ENCODE peak calls at places on chromosomes 1 and 21, in five cellular contexts. One of them, this sample, is unnamed.

GRCh38 chr1:110150330-110151174 is at the start of gene SLC6A17:
- DNase-seq in NCI-H524: peak
- DNase-seq in type B pancreatic cell: no peak
- DNase-seq in A673: peak
- DNase-seq in stimulated activated CD4-positive, alpha-beta T cell treated with anti-CD3 and anti-CD28 coated beads, Interleukin-1b, Interleukin-23, amount 100 ng/mL, for 4 hours: no peak
- DNase-seq in this sample: peak

GRCh38 chr1:192580351-192580962 is 4.9 kb downstream of the RGS1 start:
- DNase-seq in A673: peak
- DNase-seq in stimulated activated CD4-positive, alpha-beta T cell treated with anti-CD3 and anti-CD28 coated beads, Interleukin-1b, Interleukin-23, amount 100 ng/mL, for 4 hours: no peak
- DNase-seq in type B pancreatic cell: no peak
- DNase-seq in NCI-H524: no peak
- DNase-seq in this sample: no peak

GRCh38 chr1:231192620-231193163 is 30.8 kb downstream of the TRIM67 start:
- DNase-seq in type B pancreatic cell: no peak
- DNase-seq in A673: no peak
- DNase-seq in stimulated activated CD4-positive, alpha-beta T cell treated with anti-CD3 and anti-CD28 coated beads, Interleukin-1b, Interleukin-23, amount 100 ng/mL, for 4 hours: no peak
- DNase-seq in NCI-H524: no peak
- DNase-seq in this sample: no peak

GRCh38 chr1:14602131-14602530 is 3.6 kb downstream of the KAZN start:
- DNase-seq in stimulated activated CD4-positive, alpha-beta T cell treated with anti-CD3 and anti-CD28 coated beads, Interleukin-1b, Interleukin-23, amount 100 ng/mL, for 4 hours: no peak
- DNase-seq in A673: peak
- DNase-seq in type B pancreatic cell: no peak
- DNase-seq in NCI-H524: peak
- DNase-seq in this sample: peak

GRCh38 chr1:226506921-226507320 is 41.6 kb upstream of the STUM start:
- DNase-seq in A673: no peak
- DNase-seq in type B pancreatic cell: peak
- DNase-seq in NCI-H524: no peak
- DNase-seq in stimulated activated CD4-positive, alpha-beta T cell treated with anti-CD3 and anti-CD28 coated beads, Interleukin-1b, Interleukin-23, amount 100 ng/mL, for 4 hours: no peak
- DNase-seq in this sample: no peak

GRCh38 chr1:192920412-192920811 is 111.6 kb downstream of the RGS2 start:
- DNase-seq in type B pancreatic cell: no peak
- DNase-seq in stimulated activated CD4-positive, alpha-beta T cell treated with anti-CD3 and anti-CD28 coated beads, Interleukin-1b, Interleukin-23, amount 100 ng/mL, for 4 hours: no peak
- DNase-seq in NCI-H524: no peak
- DNase-seq in A673: no peak
- DNase-seq in this sample: no peak

GRCh38 chr1:63255153-63255552 is 67.2 kb upstream of the FOXD3 start:
- DNase-seq in A673: no peak
- DNase-seq in stimulated activated CD4-positive, alpha-beta T cell treated with anti-CD3 and anti-CD28 coated beads, Interleukin-1b, Interleukin-23, amount 100 ng/mL, for 4 hours: no peak
- DNase-seq in NCI-H524: no peak
- DNase-seq in type B pancreatic cell: no peak
- DNase-seq in this sample: no peak

GRCh38 chr1:11790880-11791715 is 14.7 kb downstream of the MTHFR start:
- DNase-seq in A673: no peak
- DNase-seq in NCI-H524: no peak
- DNase-seq in stimulated activated CD4-positive, alpha-beta T cell treated with anti-CD3 and anti-CD28 coated beads, Interleukin-1b, Interleukin-23, amount 100 ng/mL, for 4 hours: no peak
- DNase-seq in type B pancreatic cell: no peak
- DNase-seq in this sample: no peak

GRCh38 chr1:3092530-3092929 is 23.5 kb downstream of the PRDM16 start:
- DNase-seq in type B pancreatic cell: no peak
- DNase-seq in stimulated activated CD4-positive, alpha-beta T cell treated with anti-CD3 and anti-CD28 coated beads, Interleukin-1b, Interleukin-23, amount 100 ng/mL, for 4 hours: no peak
- DNase-seq in A673: no peak
- DNase-seq in NCI-H524: no peak
- DNase-seq in this sample: no peak

GRCh38 chr1:236893626-236894545 is 98.8 kb downstream of the MTR start:
- DNase-seq in type B pancreatic cell: no peak
- DNase-seq in A673: no peak
- DNase-seq in stimulated activated CD4-positive, alpha-beta T cell treated with anti-CD3 and anti-CD28 coated beads, Interleukin-1b, Interleukin-23, amount 100 ng/mL, for 4 hours: no peak
- DNase-seq in NCI-H524: no peak
- DNase-seq in this sample: no peak

GRCh38 chr1:229842302-229843255 is 216.5 kb downstream of the URB2 start:
- DNase-seq in A673: no peak
- DNase-seq in type B pancreatic cell: no peak
- DNase-seq in stimulated activated CD4-positive, alpha-beta T cell treated with anti-CD3 and anti-CD28 coated beads, Interleukin-1b, Interleukin-23, amount 100 ng/mL, for 4 hours: no peak
- DNase-seq in NCI-H524: no peak
- DNase-seq in this sample: no peak

GRCh38 chr1:110639724-110640386 is 33.7 kb upstream of the KCNA2 start:
- DNase-seq in stimulated activated CD4-positive, alpha-beta T cell treated with anti-CD3 and anti-CD28 coated beads, Interleukin-1b, Interleukin-23, amount 100 ng/mL, for 4 hours: no peak
- DNase-seq in NCI-H524: no peak
- DNase-seq in A673: no peak
- DNase-seq in type B pancreatic cell: no peak
- DNase-seq in this sample: no peak

GRCh38 chr1:27522860-27523665 is 33.1 kb upstream of the WASF2 start:
- DNase-seq in type B pancreatic cell: no peak
- DNase-seq in A673: no peak
- DNase-seq in NCI-H524: peak
- DNase-seq in stimulated activated CD4-positive, alpha-beta T cell treated with anti-CD3 and anti-CD28 coated beads, Interleukin-1b, Interleukin-23, amount 100 ng/mL, for 4 hours: no peak
- DNase-seq in this sample: peak

GRCh38 chr1:5271264-5271663 is 616.9 kb downstream of the AJAP1 start:
- DNase-seq in type B pancreatic cell: no peak
- DNase-seq in stimulated activated CD4-positive, alpha-beta T cell treated with anti-CD3 and anti-CD28 coated beads, Interleukin-1b, Interleukin-23, amount 100 ng/mL, for 4 hours: no peak
- DNase-seq in NCI-H524: no peak
- DNase-seq in A673: no peak
- DNase-seq in this sample: no peak

GRCh38 chr1:244713329-244713728 is 60.4 kb downstream of the DESI2 start:
- DNase-seq in stimulated activated CD4-positive, alpha-beta T cell treated with anti-CD3 and anti-CD28 coated beads, Interleukin-1b, Interleukin-23, amount 100 ng/mL, for 4 hours: no peak
- DNase-seq in A673: no peak
- DNase-seq in type B pancreatic cell: no peak
- DNase-seq in NCI-H524: no peak
- DNase-seq in this sample: no peak

GRCh38 chr1:111463029-111463683 is 10.6 kb upstream of the C1orf162 start:
- DNase-seq in type B pancreatic cell: no peak
- DNase-seq in stimulated activated CD4-positive, alpha-beta T cell treated with anti-CD3 and anti-CD28 coated beads, Interleukin-1b, Interleukin-23, amount 100 ng/mL, for 4 hours: no peak
- DNase-seq in A673: peak
- DNase-seq in NCI-H524: peak
- DNase-seq in this sample: no peak

GRCh38 chr1:147824776-147825175 is 64.4 kb upstream of the GJA5 start:
- DNase-seq in stimulated activated CD4-positive, alpha-beta T cell treated with anti-CD3 and anti-CD28 coated beads, Interleukin-1b, Interleukin-23, amount 100 ng/mL, for 4 hours: no peak
- DNase-seq in type B pancreatic cell: no peak
- DNase-seq in NCI-H524: peak
- DNase-seq in A673: no peak
- DNase-seq in this sample: peak

GRCh38 chr1:118717893-118718292 is 270.2 kb downstream of the TBX15 start:
- DNase-seq in type B pancreatic cell: no peak
- DNase-seq in A673: no peak
- DNase-seq in NCI-H524: no peak
- DNase-seq in stimulated activated CD4-positive, alpha-beta T cell treated with anti-CD3 and anti-CD28 coated beads, Interleukin-1b, Interleukin-23, amount 100 ng/mL, for 4 hours: no peak
- DNase-seq in this sample: no peak

GRCh38 chr1:8586438-8586837 is 231.0 kb downstream of the RERE start:
- DNase-seq in stimulated activated CD4-positive, alpha-beta T cell treated with anti-CD3 and anti-CD28 coated beads, Interleukin-1b, Interleukin-23, amount 100 ng/mL, for 4 hours: no peak
- DNase-seq in NCI-H524: no peak
- DNase-seq in type B pancreatic cell: no peak
- DNase-seq in A673: no peak
- DNase-seq in this sample: no peak

GRCh38 chr1:48600182-48600581 is 128.2 kb upstream of the SPATA6 start:
- DNase-seq in type B pancreatic cell: no peak
- DNase-seq in NCI-H524: no peak
- DNase-seq in A673: no peak
- DNase-seq in stimulated activated CD4-positive, alpha-beta T cell treated with anti-CD3 and anti-CD28 coated beads, Interleukin-1b, Interleukin-23, amount 100 ng/mL, for 4 hours: no peak
- DNase-seq in this sample: no peak

GRCh38 chr1:145893306-145894055 is 7.8 kb upstream of the ANKRD35 start:
- DNase-seq in stimulated activated CD4-positive, alpha-beta T cell treated with anti-CD3 and anti-CD28 coated beads, Interleukin-1b, Interleukin-23, amount 100 ng/mL, for 4 hours: no peak
- DNase-seq in NCI-H524: no peak
- DNase-seq in A673: no peak
- DNase-seq in type B pancreatic cell: no peak
- DNase-seq in this sample: no peak

GRCh38 chr1:210143465-210144062 is 89.0 kb upstream of the SERTAD4 start:
- DNase-seq in stimulated activated CD4-positive, alpha-beta T cell treated with anti-CD3 and anti-CD28 coated beads, Interleukin-1b, Interleukin-23, amount 100 ng/mL, for 4 hours: peak
- DNase-seq in NCI-H524: peak
- DNase-seq in A673: peak
- DNase-seq in type B pancreatic cell: peak
- DNase-seq in this sample: peak

GRCh38 chr1:85801520-85801919 is 93.3 kb upstream of the ZNHIT6 start:
- DNase-seq in stimulated activated CD4-positive, alpha-beta T cell treated with anti-CD3 and anti-CD28 coated beads, Interleukin-1b, Interleukin-23, amount 100 ng/mL, for 4 hours: no peak
- DNase-seq in A673: no peak
- DNase-seq in NCI-H524: no peak
- DNase-seq in type B pancreatic cell: no peak
- DNase-seq in this sample: no peak

GRCh38 chr1:235843458-235843857 is 23.2 kb downstream of the LYST start:
- DNase-seq in stimulated activated CD4-positive, alpha-beta T cell treated with anti-CD3 and anti-CD28 coated beads, Interleukin-1b, Interleukin-23, amount 100 ng/mL, for 4 hours: no peak
- DNase-seq in type B pancreatic cell: no peak
- DNase-seq in NCI-H524: peak
- DNase-seq in A673: peak
- DNase-seq in this sample: peak

GRCh38 chr1:52976183-52977035 is 49.3 kb downstream of the SCP2 start:
- DNase-seq in stimulated activated CD4-positive, alpha-beta T cell treated with anti-CD3 and anti-CD28 coated beads, Interleukin-1b, Interleukin-23, amount 100 ng/mL, for 4 hours: no peak
- DNase-seq in NCI-H524: no peak
- DNase-seq in type B pancreatic cell: no peak
- DNase-seq in A673: peak
- DNase-seq in this sample: no peak

GRCh38 chr1:63264161-63264560 is 58.2 kb upstream of the FOXD3 start:
- DNase-seq in NCI-H524: no peak
- DNase-seq in type B pancreatic cell: no peak
- DNase-seq in A673: no peak
- DNase-seq in stimulated activated CD4-positive, alpha-beta T cell treated with anti-CD3 and anti-CD28 coated beads, Interleukin-1b, Interleukin-23, amount 100 ng/mL, for 4 hours: no peak
- DNase-seq in this sample: no peak

GRCh38 chr1:236284291-236284711 is 2.5 kb upstream of the ERO1B start:
- DNase-seq in NCI-H524: no peak
- DNase-seq in stimulated activated CD4-positive, alpha-beta T cell treated with anti-CD3 and anti-CD28 coated beads, Interleukin-1b, Interleukin-23, amount 100 ng/mL, for 4 hours: no peak
- DNase-seq in type B pancreatic cell: no peak
- DNase-seq in A673: no peak
- DNase-seq in this sample: no peak

GRCh38 chr1:18734001-18734400 is 103.4 kb downstream of the PAX7 start:
- DNase-seq in NCI-H524: no peak
- DNase-seq in A673: no peak
- DNase-seq in type B pancreatic cell: no peak
- DNase-seq in stimulated activated CD4-positive, alpha-beta T cell treated with anti-CD3 and anti-CD28 coated beads, Interleukin-1b, Interleukin-23, amount 100 ng/mL, for 4 hours: no peak
- DNase-seq in this sample: no peak

GRCh38 chr21:26099610-26100219 is 70.9 kb downstream of the APP start:
- DNase-seq in A673: peak
- DNase-seq in type B pancreatic cell: no peak
- DNase-seq in stimulated activated CD4-positive, alpha-beta T cell treated with anti-CD3 and anti-CD28 coated beads, Interleukin-1b, Interleukin-23, amount 100 ng/mL, for 4 hours: no peak
- DNase-seq in NCI-H524: no peak
- DNase-seq in this sample: no peak

GRCh38 chr21:38903578-38904193 is 98.0 kb downstream of the ETS2 start:
- DNase-seq in stimulated activated CD4-positive, alpha-beta T cell treated with anti-CD3 and anti-CD28 coated beads, Interleukin-1b, Interleukin-23, amount 100 ng/mL, for 4 hours: no peak
- DNase-seq in A673: no peak
- DNase-seq in NCI-H524: no peak
- DNase-seq in type B pancreatic cell: no peak
- DNase-seq in this sample: peak

GRCh38 chr1:41955461-41956159 is 36.9 kb upstream of the HIVEP3 start:
- DNase-seq in type B pancreatic cell: no peak
- DNase-seq in A673: peak
- DNase-seq in NCI-H524: no peak
- DNase-seq in stimulated activated CD4-positive, alpha-beta T cell treated with anti-CD3 and anti-CD28 coated beads, Interleukin-1b, Interleukin-23, amount 100 ng/mL, for 4 hours: no peak
- DNase-seq in this sample: no peak

GRCh38 chr1:158272681-158273080 is 17.0 kb upstream of the CD1C start:
- DNase-seq in stimulated activated CD4-positive, alpha-beta T cell treated with anti-CD3 and anti-CD28 coated beads, Interleukin-1b, Interleukin-23, amount 100 ng/mL, for 4 hours: no peak
- DNase-seq in NCI-H524: no peak
- DNase-seq in type B pancreatic cell: no peak
- DNase-seq in A673: no peak
- DNase-seq in this sample: no peak

This sample was measured in WERI-Rb-1.